ENCODE peak calls at places on chromosome 4, in nine cellular contexts. M is GM23338; T is left ventricle myocardium inferior; O is effector CD8-positive, alpha-beta T cell; L is AG10803; G is fibroblast of pulmonary artery; H is esophagus squamous epithelium; P is right cardiac atrium; S is germinal center. J is an unnamed sample.

GRCh38 chr4:157372154-157372553 is 151.6 kb downstream of the GRIA2 start:
- DNase-seq in M (no peak), T (no peak), O (no peak), L (no peak), G (no peak), H (no peak), P (no peak), S (no peak), J (no peak)

GRCh38 chr4:123802082-123802658 is 405.6 kb downstream of the SPRY1 start:
- DNase-seq in M (no peak), T (no peak), O (no peak), L (no peak), G (no peak), H (no peak), P (no peak), S (no peak), J (no peak)

GRCh38 chr4:14650127-14650526 is 352.2 kb upstream of the CPEB2 start:
- DNase-seq in M (no peak), T (no peak), O (no peak), L (no peak), G (peak; percentile 5), H (no peak), P (no peak), S (no peak), J (no peak)

GRCh38 chr4:143606470-143606869 is 93.0 kb downstream of the SMARCA5 start:
- DNase-seq in M (no peak), T (no peak), O (no peak), L (no peak), G (no peak), H (no peak), P (no peak), S (no peak), J (no peak)

GRCh38 chr4:150145950-150146340 is 67.7 kb downstream of the DCLK2 start:
- DNase-seq in M (no peak), T (no peak), O (no peak), L (no peak), G (no peak), H (no peak), P (no peak), S (no peak), J (no peak)

GRCh38 chr4:80646061-80646460 is 310.5 kb downstream of the CFAP299 start:
- DNase-seq in M (peak; percentile 11), T (no peak), O (no peak), L (peak; percentile 55), G (no peak), H (no peak), P (no peak), S (no peak), J (no peak)

GRCh38 chr4:25095756-25096552 is 64.3 kb downstream of the SEPSECS start:
- DNase-seq in M (peak; percentile 11), T (no peak), O (no peak), L (no peak), G (peak; percentile 46), H (no peak), P (peak; percentile 61), S (no peak), J (no peak)

GRCh38 chr4:76108467-76109181 is 34.1 kb downstream of the ART3 start:
- DNase-seq in M (peak; percentile 46), T (no peak), O (no peak), L (no peak), G (peak; percentile 29), H (no peak), P (no peak), S (peak; percentile 10), J (no peak)

GRCh38 chr4:94325835-94326234 is 16.8 kb downstream of the HPGDS start:
- DNase-seq in M (peak; percentile 17), T (no peak), O (no peak), L (no peak), G (no peak), H (no peak), P (no peak), S (no peak), J (no peak)

GRCh38 chr4:13348216-13348615 is 135.9 kb downstream of the RAB28 start:
- DNase-seq in M (no peak), T (no peak), O (no peak), L (no peak), G (no peak), H (no peak), P (no peak), S (no peak), J (no peak)

GRCh38 chr4:19739101-19739651 is 512.5 kb upstream of the SLIT2 start:
- DNase-seq in M (no peak), T (no peak), O (no peak), L (peak; percentile 78), G (peak; percentile 96), H (no peak), P (no peak), S (no peak), J (no peak)

GRCh38 chr4:97235516-97235915 is 907.8 kb downstream of the STPG2 start:
- DNase-seq in M (peak; percentile 12), T (no peak), O (no peak), L (no peak), G (no peak), H (no peak), P (no peak), S (no peak), J (no peak)

GRCh38 chr4:37762294-37763163 is 64.0 kb upstream of the PGM2 start:
- DNase-seq in M (peak; percentile 56), T (no peak), O (no peak), L (no peak), G (peak; percentile 48), H (no peak), P (no peak), S (peak; percentile 24), J (no peak)

GRCh38 chr4:2243682-2244380 is 1.9 kb upstream of the HAUS3 start:
- DNase-seq in M (no peak), T (peak; percentile 50), O (no peak), L (peak; percentile 35), G (peak; percentile 65), H (no peak), P (peak; percentile 79), S (no peak), J (no peak)

GRCh38 chr4:74267998-74268606 is 40.2 kb upstream of the EPGN start:
- DNase-seq in M (no peak), T (no peak), O (no peak), L (peak; percentile 54), G (peak; percentile 72), H (no peak), P (no peak), S (no peak), J (no peak)

GRCh38 chr4:86359944-86360478 is at the start of gene MAPK10:
- DNase-seq in M (peak; percentile 95), T (peak; percentile 51), O (peak; percentile 2), L (peak; percentile 65), G (peak; percentile 94), H (peak; percentile 29), P (peak; percentile 83), S (peak; percentile 90), J (peak; percentile 10)

GRCh38 chr4:165864228-165864627 is 8.8 kb upstream of the TLL1 start:
- DNase-seq in M (no peak), T (no peak), O (no peak), L (no peak), G (peak; percentile 15), H (no peak), P (no peak), S (no peak), J (no peak)

GRCh38 chr4:163611784-163612445 is 117.4 kb downstream of the TMA16 start:
- DNase-seq in M (no peak), T (no peak), O (no peak), L (no peak), G (no peak), H (no peak), P (no peak), S (no peak), J (no peak)

GRCh38 chr4:46820154-46820553 is 88.9 kb downstream of the COX7B2 start:
- DNase-seq in M (no peak), T (no peak), O (no peak), L (no peak), G (no peak), H (no peak), P (no peak), S (no peak), J (no peak)

GRCh38 chr4:24836843-24837242 is 41.5 kb downstream of the SOD3 start:
- DNase-seq in M (no peak), T (no peak), O (no peak), L (no peak), G (no peak), H (no peak), P (no peak), S (no peak), J (no peak)

GRCh38 chr4:139902328-139903217 is 237.0 kb downstream of the MGST2 start:
- DNase-seq in M (no peak), T (no peak), O (no peak), L (peak; percentile 43), G (no peak), H (no peak), P (no peak), S (no peak), J (no peak)

J was measured in central memory CD8-positive, alpha-beta T cell.